ENCODE peak calls at places on chromosome 7, in eight cellular contexts. I is naive thymus-derived CD4-positive, alpha-beta T cell; U is pancreas; T is psoas muscle; N is fibroblast of lung; K is Panc1; W is PC-9; B is heart right ventricle. M is an unnamed sample.

GRCh38 chr7:29891766-29892165 is 85.5 kb downstream of the WIPF3 start:
- DNase-seq in I (no peak), U (no peak), T (no peak), N (no peak), K (no peak), W (no peak), B (no peak), M (no peak)

GRCh38 chr7:46257766-46258448 is 336.8 kb upstream of the IGFBP3 start:
- DNase-seq in I (no peak), U (no peak), T (no peak), N (peak; percentile 83), K (peak; percentile 39), W (peak; percentile 41), B (no peak), M (no peak)

GRCh38 chr7:2431260-2431867 is 28.0 kb downstream of the CHST12 start:
- DNase-seq in I (no peak), U (no peak), T (no peak), N (no peak), K (no peak), W (no peak), B (no peak), M (no peak)

GRCh38 chr7:33710608-33711007 is 194.7 kb upstream of the BMPER start:
- DNase-seq in I (no peak), U (no peak), T (no peak), N (no peak), K (no peak), W (no peak), B (no peak), M (no peak)

GRCh38 chr7:135771051-135771450 is 22.4 kb upstream of the FAM180A start:
- DNase-seq in I (no peak), U (no peak), T (no peak), N (no peak), K (no peak), W (no peak), B (no peak), M (no peak)

GRCh38 chr7:102119925-102120324 is 166.7 kb upstream of the SH2B2 start:
- DNase-seq in I (no peak), U (no peak), T (no peak), N (no peak), K (no peak), W (no peak), B (no peak), M (no peak)

GRCh38 chr7:18978108-18978495 is 139.3 kb downstream of the TWIST1 start:
- DNase-seq in I (no peak), U (no peak), T (no peak), N (peak; percentile 96), K (no peak), W (no peak), B (no peak), M (no peak)

GRCh38 chr7:231030-231857 is 38.9 kb downstream of the FAM20C start:
- DNase-seq in I (no peak), U (peak; percentile 74), T (no peak), N (no peak), K (no peak), W (no peak), B (no peak), M (peak; percentile 38)

GRCh38 chr7:73433924-73434700 is 534 bp downstream of the FZD9 start:
- DNase-seq in I (no peak), U (peak; percentile 69), T (no peak), N (no peak), K (no peak), W (no peak), B (no peak), M (no peak)

GRCh38 chr7:151835636-151836035 is 41.3 kb downstream of the PRKAG2 start:
- DNase-seq in I (no peak), U (peak; percentile 45), T (peak; percentile 36), N (no peak), K (no peak), W (no peak), B (no peak), M (no peak)

GRCh38 chr7:66183700-66184099 is 21.4 kb upstream of the TPST1 start:
- DNase-seq in I (no peak), U (no peak), T (no peak), N (peak; percentile 62), K (no peak), W (no peak), B (no peak), M (no peak)

GRCh38 chr7:123528265-123528664 is 6.1 kb downstream of the IQUB start:
- DNase-seq in I (no peak), U (no peak), T (no peak), N (no peak), K (no peak), W (no peak), B (no peak), M (no peak)

GRCh38 chr7:876972-877311 is 588 bp downstream of the GET4 start:
- DNase-seq in I (no peak), U (peak; percentile 86), T (peak; percentile 81), N (no peak), K (no peak), W (no peak), B (no peak), M (no peak)

GRCh38 chr7:95605275-95605674 is 9.0 kb upstream of the PDK4 start:
- DNase-seq in I (no peak), U (peak; percentile 69), T (peak; percentile 56), N (no peak), K (no peak), W (no peak), B (peak; percentile 13), M (no peak)

GRCh38 chr7:95609277-95609971 is 13.1 kb upstream of the PDK4 start:
- DNase-seq in I (no peak), U (no peak), T (no peak), N (peak; percentile 88), K (peak; percentile 64), W (peak; percentile 8), B (no peak), M (peak; percentile 58)

GRCh38 chr7:95611224-95611623 is 14.9 kb upstream of the PDK4 start:
- DNase-seq in I (no peak), U (no peak), T (no peak), N (no peak), K (no peak), W (no peak), B (no peak), M (no peak)

GRCh38 chr7:95607477-95608010 is 11.2 kb upstream of the PDK4 start:
- DNase-seq in I (no peak), U (peak; percentile 23), T (peak; percentile 79), N (peak; percentile 60), K (no peak), W (no peak), B (peak; percentile 17), M (peak; percentile 37)

DNA sequence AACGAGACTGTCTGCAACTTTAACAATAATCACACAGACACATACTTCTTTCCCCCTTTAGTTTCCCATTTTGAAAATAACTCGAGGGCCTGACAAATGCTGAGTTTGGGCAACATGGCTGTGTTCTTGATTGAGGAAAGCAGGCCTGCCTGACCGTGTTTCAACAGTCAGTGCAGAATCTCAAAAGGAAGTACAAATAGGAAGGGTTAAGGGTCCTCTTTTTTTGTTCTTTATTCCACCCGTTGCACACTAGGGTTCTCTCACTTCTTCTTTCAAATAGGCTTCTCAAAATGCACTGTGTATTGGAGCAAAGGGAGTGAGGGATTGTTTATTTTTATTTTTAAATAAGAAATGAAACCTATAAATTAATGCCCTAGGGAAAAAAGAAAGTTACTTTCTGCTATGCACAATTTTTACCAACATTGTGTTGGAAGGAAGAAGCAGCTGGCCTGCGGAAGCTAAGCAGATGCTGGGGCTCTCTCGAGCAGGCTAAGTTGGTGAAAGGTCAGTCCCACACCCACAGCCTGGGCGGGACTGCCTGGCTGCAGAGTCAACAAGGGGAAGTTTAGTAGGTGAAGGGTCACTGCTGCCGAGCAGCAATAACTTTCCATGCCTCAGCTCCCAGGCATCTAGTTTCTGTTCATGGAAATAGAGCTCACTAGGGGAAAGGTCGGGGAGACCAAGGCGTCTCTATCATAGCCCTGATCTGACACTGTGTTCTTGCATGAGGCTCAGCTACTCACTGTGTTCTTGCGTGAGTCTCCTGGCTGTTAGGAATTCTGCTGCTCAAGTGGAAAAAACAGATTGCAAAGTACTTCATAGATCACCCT is 12.2 kb upstream of the PDK4 start:
- DNase-seq in I (no peak), U (peak; percentile 93), T (peak; percentile 96), N (peak; percentile 100), K (peak; percentile 97), W (peak; percentile 88), B (peak; percentile 89), M (peak; percentile 95)
- H3K4me3 ChIP-seq in I (no peak overlapping the region), U (no peak overlapping the region), T (peak overlapping the region; percentile 40), N (no peak overlapping the region), K (no peak overlapping the region), W (peak overlapping the region; percentile 32), B (peak overlapping the region; percentile 33), M (peak overlapping the region; percentile 40)

DNA sequence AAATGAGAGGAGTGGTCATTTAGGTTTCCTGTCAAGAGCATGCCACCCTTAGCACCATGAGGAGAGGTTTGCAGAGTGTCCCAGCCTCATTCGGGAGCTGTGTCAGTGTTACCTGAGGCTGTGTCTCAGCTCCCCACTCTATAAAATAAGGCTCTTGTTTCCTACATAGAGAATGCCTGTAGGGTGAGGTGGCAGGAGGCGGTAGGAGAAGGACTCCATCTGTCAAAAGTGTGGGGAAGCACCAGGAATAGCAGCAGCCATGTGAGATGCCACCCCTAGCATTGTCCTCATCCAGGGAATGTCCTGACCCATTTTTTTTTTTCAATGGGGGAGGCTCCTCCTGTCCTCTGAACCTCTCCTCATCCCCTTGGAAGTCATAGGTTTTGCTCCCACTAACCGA is 451.2 kb downstream of the PLXNA4 start:
- DNase-seq in I (no peak), U (no peak), T (no peak), N (no peak), K (no peak), W (peak; percentile 40), B (no peak), M (no peak)
- H3K27ac ChIP-seq in I (no peak overlapping the region), U (no peak overlapping the region), T (no peak overlapping the region), N (no peak overlapping the region), K (no peak overlapping the region), W (no peak overlapping the region), B (no peak overlapping the region), M (no peak overlapping the region)

GRCh38 chr7:106064329-106064728 is 47.8 kb downstream of the SYPL1 start:
- DNase-seq in I (no peak), U (no peak), T (no peak), N (no peak), K (no peak), W (no peak), B (no peak), M (no peak)
- H3K4me3 ChIP-seq in I (no peak overlapping the region), U (no peak overlapping the region), T (peak overlapping the region; percentile 57), N (no peak overlapping the region), K (no peak overlapping the region), W (no peak overlapping the region), B (no peak overlapping the region), M (no peak overlapping the region)

GRCh38 chr7:92797693-92798092 is 38.7 kb downstream of the CDK6 start:
- DNase-seq in I (no peak), U (no peak), T (no peak), N (no peak), K (no peak), W (no peak), B (no peak), M (peak; percentile 50)

GRCh38 chr7:92802398-92802797 is 34.0 kb downstream of the CDK6 start:
- DNase-seq in I (no peak), U (no peak), T (no peak), N (no peak), K (no peak), W (no peak), B (no peak), M (no peak)

GRCh38 chr7:92797284-92797683 is 39.1 kb downstream of the CDK6 start:
- DNase-seq in I (no peak), U (no peak), T (no peak), N (no peak), K (no peak), W (no peak), B (no peak), M (no peak)

GRCh38 chr7:92798517-92799249 is 37.7 kb downstream of the CDK6 start:
- DNase-seq in I (no peak), U (no peak), T (no peak), N (no peak), K (no peak), W (no peak), B (no peak), M (no peak)

GRCh38 chr7:92799446-92800211 is 36.7 kb downstream of the CDK6 start:
- DNase-seq in I (no peak), U (no peak), T (no peak), N (no peak), K (no peak), W (no peak), B (no peak), M (no peak)
- H3K27ac ChIP-seq in I (no peak overlapping the region), U (no peak overlapping the region), T (no peak overlapping the region), N (no peak overlapping the region), K (peak overlapping the region; percentile 66), W (no peak overlapping the region), B (no peak overlapping the region), M (no peak overlapping the region)

M was measured in right cardiac atrium.